ENCODE peak calls at places on chromosomes 7 and 10, in ten cellular contexts. H, X, G, P, D, N, J, M, U and L are unnamed samples.
A peak's percentile ranks its signal among the peaks of the same experiment; 100 is the strongest.

GRCh38 chr10:72337039-72337629 is 17.6 kb downstream of the DNAJB12 start:
- DNase-seq in M (peak; percentile 77), X (peak; percentile 50), U (peak; percentile 88), P (peak; percentile 79), N (peak; percentile 71), J (peak; percentile 75), H (peak; percentile 48), D (peak; percentile 84), G (peak; percentile 53), L (peak; percentile 65)

GRCh38 chr10:114648368-114648767 is 9.7 kb downstream of the ABLIM1 start:
- DNase-seq in X (no peak), J (no peak), D (peak; percentile 21), N (no peak), M (peak; percentile 38), P (no peak), H (no peak), U (no peak), G (no peak), L (peak; percentile 43)

GRCh38 chr10:96292971-96293909 is 11.0 kb upstream of the DNTT start:
- DNase-seq in N (peak; percentile 17), U (no peak), X (no peak), P (no peak), J (peak; percentile 64), H (no peak), D (no peak), M (peak; percentile 57), G (no peak), L (peak; percentile 45)

GRCh38 chr7:29807179-29807841 is 1.0 kb downstream of the WIPF3 start:
- DNase-seq in N (peak; percentile 68), M (no peak), D (no peak), P (no peak), J (no peak), U (peak; percentile 48), X (no peak), G (no peak), H (no peak), L (peak; percentile 8)

GRCh38 chr7:83610649-83611304 is 38.2 kb downstream of the SEMA3E start:
- DNase-seq in H (no peak), P (no peak), X (no peak), G (no peak), N (no peak), U (no peak), M (no peak), J (no peak), D (no peak), L (no peak)

GRCh38 chr7:7335215-7335614 is 152.9 kb downstream of the C1GALT1 start:
- DNase-seq in M (peak; percentile 27), N (no peak), U (no peak), H (no peak), X (no peak), J (no peak), P (no peak), G (no peak), D (no peak), L (no peak)

GRCh38 chr7:142383826-142384507 is 126.1 kb upstream of the PRSS58 start:
- DNase-seq in N (no peak), U (no peak), D (no peak), G (no peak), M (no peak), H (no peak), P (no peak), J (no peak), X (no peak), L (no peak)

GRCh38 chr7:23106491-23106800 is 861 bp downstream of the KLHL7 start:
- DNase-seq in D (no peak), J (no peak), H (peak; percentile 37), G (peak; percentile 20), P (no peak), N (no peak), X (peak; percentile 29), M (no peak), U (no peak), L (peak; percentile 8)

GRCh38 chr10:22054946-22055345 is 51.4 kb upstream of the DNAJC1 start:
- DNase-seq in N (no peak), G (no peak), H (no peak), J (no peak), P (no peak), X (no peak), D (no peak), M (no peak), U (no peak), L (no peak)

GRCh38 chr7:102024769-102025391 is 207.5 kb downstream of the CUX1 start:
- DNase-seq in J (no peak), H (no peak), X (no peak), N (peak; percentile 74), G (no peak), M (no peak), P (no peak), D (no peak), U (peak; percentile 44), L (no peak)

GRCh38 chr10:69337312-69338132 is 59.2 kb downstream of the HK1 start:
- DNase-seq in M (peak; percentile 92), N (no peak), H (peak; percentile 48), J (peak; percentile 61), D (peak; percentile 81), G (no peak), X (peak; percentile 67), U (peak; percentile 65), P (no peak), L (peak; percentile 52)

GRCh38 chr10:15562116-15562515 is 157.6 kb downstream of the ITGA8 start:
- DNase-seq in X (no peak), G (no peak), N (no peak), D (no peak), H (no peak), P (no peak), U (no peak), J (no peak), M (no peak), L (no peak)

GRCh38 chr7:149827089-149827981 is 10.8 kb upstream of the ZNF862 start:
- DNase-seq in G (no peak), P (no peak), X (no peak), D (no peak), N (no peak), H (no peak), J (no peak), M (no peak), U (peak; percentile 9), L (no peak)

GRCh38 chr7:28725911-28726310 is 232.2 kb downstream of the TRIL start:
- DNase-seq in J (no peak), U (no peak), N (no peak), M (peak; percentile 59), P (no peak), H (no peak), D (no peak), G (no peak), X (no peak), L (no peak)

GRCh38 chr7:12066561-12066960 is 144.5 kb upstream of the TMEM106B start:
- DNase-seq in U (no peak), P (no peak), M (peak; percentile 6), H (no peak), D (peak; percentile 55), X (no peak), G (no peak), J (no peak), N (no peak), L (no peak)

GRCh38 chr10:52755297-52756062 is 17.1 kb downstream of the MBL2 start:
- DNase-seq in M (peak; percentile 33), N (no peak), H (no peak), U (no peak), D (no peak), G (no peak), J (no peak), P (no peak), X (no peak), L (peak; percentile 66)

GRCh38 chr10:117790177-117790576 is 247.6 kb downstream of the EMX2 start:
- DNase-seq in M (no peak), J (no peak), X (no peak), D (no peak), P (no peak), U (no peak), N (no peak), H (no peak), G (no peak), L (no peak)

GRCh38 chr10:103947799-103948198 is 19.1 kb upstream of the SLK start:
- DNase-seq in M (no peak), H (no peak), D (no peak), J (no peak), G (no peak), X (no peak), N (no peak), U (no peak), P (no peak), L (no peak)

GRCh38 chr7:55534262-55534915 is 37.9 kb downstream of the VOPP1 start:
- DNase-seq in J (no peak), X (no peak), G (no peak), N (no peak), U (no peak), M (peak; percentile 77), P (peak; percentile 43), H (no peak), D (peak; percentile 71), L (peak; percentile 76)

GRCh38 chr7:44194562-44195145 is 5.4 kb upstream of the GCK start:
- DNase-seq in J (no peak), P (no peak), D (no peak), M (no peak), H (no peak), X (no peak), U (no peak), N (no peak), G (no peak), L (no peak)

GRCh38 chr7:14236834-14237233 is 247.4 kb upstream of the ETV1 start:
- DNase-seq in H (no peak), M (no peak), U (no peak), J (no peak), X (no peak), N (no peak), P (no peak), G (no peak), D (no peak), L (no peak)

GRCh38 chr7:1564603-1565022 is 5.2 kb downstream of the PSMG3 start:
- DNase-seq in U (no peak), P (no peak), H (no peak), M (peak; percentile 44), G (no peak), X (no peak), J (no peak), D (peak; percentile 51), N (no peak), L (peak; percentile 52)

GRCh38 chr10:1149793-1150637 is 93.8 kb downstream of the WDR37 start:
- DNase-seq in X (no peak), D (no peak), G (no peak), N (no peak), M (no peak), J (no peak), P (no peak), H (no peak), U (no peak), L (no peak)

GRCh38 chr10:131872011-131872836 is 28.6 kb upstream of the PPP2R2D start:
- DNase-seq in H (no peak), P (no peak), U (no peak), M (no peak), J (no peak), D (no peak), N (no peak), G (no peak), X (no peak), L (no peak)

GRCh38 chr10:88389456-88389855 is 193.7 kb downstream of the RNLS start:
- DNase-seq in N (no peak), M (peak; percentile 76), H (no peak), J (peak; percentile 89), D (no peak), U (no peak), P (no peak), X (no peak), G (no peak), L (peak; percentile 13)